ENCODE peak calls at places on chromosomes 13 and 19, in four cellular contexts. One of them, this sample, is unnamed.

GRCh38 chr19:32322541-32322940 is 22.9 kb upstream of the ZNF507 start:
- DNase-seq in HepG2: no peak
- DNase-seq in K562: no peak
- DNase-seq in GM12878: no peak
- DNase-seq in this sample: no peak

GRCh38 chr13:43374621-43375020 is 351.2 kb downstream of the DNAJC15 start:
- DNase-seq in K562: no peak
- DNase-seq in GM12878: no peak
- DNase-seq in HepG2: no peak
- DNase-seq in this sample: no peak

GRCh38 chr13:39503048-39503447 is 99.9 kb downstream of the LHFPL6 start:
- DNase-seq in GM12878: no peak
- DNase-seq in K562: no peak
- DNase-seq in HepG2: no peak
- DNase-seq in this sample: no peak

GRCh38 chr19:14006766-14007562 is 844 bp upstream of the RFX1 start:
- DNase-seq in GM12878: no peak
- DNase-seq in HepG2: no peak
- DNase-seq in K562: peak
- DNase-seq in this sample: peak

GRCh38 chr13:25678398-25678797 is 306.6 kb downstream of the ATP8A2 start:
- DNase-seq in HepG2: no peak
- DNase-seq in K562: no peak
- DNase-seq in GM12878: no peak
- DNase-seq in this sample: no peak

GRCh38 chr19:294819-295686 is 3.9 kb upstream of the PLPP2 start:
- DNase-seq in GM12878: no peak
- DNase-seq in HepG2: no peak
- DNase-seq in K562: peak
- DNase-seq in this sample: peak

GRCh38 chr13:20069956-20070355 is 90.9 kb downstream of the GJA3 start:
- DNase-seq in HepG2: no peak
- DNase-seq in GM12878: no peak
- DNase-seq in K562: no peak
- DNase-seq in this sample: no peak

GRCh38 chr13:26914624-26915023 is 154.0 kb upstream of the GPR12 start:
- DNase-seq in GM12878: peak
- DNase-seq in HepG2: no peak
- DNase-seq in K562: no peak
- DNase-seq in this sample: no peak

GRCh38 chr13:75787249-75787940 is 151.3 kb downstream of the LMO7 start:
- DNase-seq in HepG2: no peak
- DNase-seq in GM12878: no peak
- DNase-seq in K562: no peak
- DNase-seq in this sample: no peak

GRCh38 chr19:5000120-5000611 is 31.3 kb downstream of the KDM4B start:
- DNase-seq in K562: no peak
- DNase-seq in HepG2: no peak
- DNase-seq in GM12878: no peak
- DNase-seq in this sample: no peak

GRCh38 chr19:53192771-53193533 is at the start of gene ZNF665:
- DNase-seq in K562: peak
- DNase-seq in GM12878: no peak
- DNase-seq in HepG2: no peak
- DNase-seq in this sample: peak

GRCh38 chr19:33868821-33869412 is 72.2 kb downstream of the KCTD15 start:
- DNase-seq in K562: no peak
- DNase-seq in GM12878: no peak
- DNase-seq in HepG2: no peak
- DNase-seq in this sample: peak

DNA sequence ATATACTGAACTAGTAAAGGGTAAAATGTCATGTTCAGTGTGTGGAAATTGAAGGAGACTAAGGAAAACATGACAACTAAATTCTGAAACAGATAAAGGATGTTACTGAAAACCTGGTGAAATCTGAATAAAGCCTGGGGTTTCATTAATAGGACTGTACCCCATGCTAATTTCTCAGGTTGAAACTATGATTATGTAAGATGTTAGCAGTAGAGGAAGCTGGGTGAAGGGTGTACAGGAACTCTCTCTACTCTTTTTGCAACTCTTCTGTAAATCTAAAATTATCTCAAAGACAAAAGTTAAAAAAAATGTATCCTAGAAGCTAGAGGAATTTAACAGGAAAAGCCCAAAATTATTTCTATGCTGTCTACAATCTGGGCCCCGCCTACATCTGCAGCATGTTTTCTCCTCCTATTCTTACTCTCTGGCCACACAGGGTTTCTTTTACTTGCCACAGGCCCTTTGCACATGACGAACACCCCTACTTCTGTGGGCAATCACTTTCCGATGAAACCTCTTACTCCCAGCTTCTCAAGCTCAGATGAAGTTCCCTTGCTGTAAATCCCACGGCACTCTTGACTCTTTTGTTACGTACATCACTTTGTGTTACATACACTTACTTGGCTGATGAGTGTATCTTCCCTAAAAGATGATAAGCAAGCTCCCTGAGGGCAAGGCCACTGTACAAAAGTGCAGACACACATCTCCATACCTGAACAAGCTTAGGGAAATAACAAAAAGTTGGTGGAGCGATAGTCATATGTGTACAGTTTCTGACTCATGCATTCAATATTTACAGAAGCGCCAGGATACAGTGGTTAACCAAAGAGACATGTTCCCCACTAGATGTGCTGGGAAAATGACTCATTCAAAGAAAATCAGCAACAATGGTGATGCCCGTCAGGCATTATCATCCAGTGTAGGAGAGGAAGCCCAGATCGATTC is 32.6 kb downstream of the RUBCNL start:
- DNase-seq in GM12878: peak
- DNase-seq in K562: peak
- DNase-seq in HepG2: peak
- DNase-seq in this sample: no peak
- TF ChIP-seq MXI1 in GM12878: no peak
- TF ChIP-seq MXI1 in K562: no peak
- TF ChIP-seq MXI1 in HepG2: no peak
- TF ChIP-seq MXI1 in this sample: no peak

GRCh38 chr19:34959021-34959420 is 5.0 kb downstream of the ZNF792 start:
- DNase-seq in HepG2: no peak
- DNase-seq in GM12878: no peak
- DNase-seq in K562: no peak
- DNase-seq in this sample: no peak

GRCh38 chr19:34960940-34961679 is 2.9 kb downstream of the ZNF792 start:
- DNase-seq in K562: no peak
- DNase-seq in GM12878: no peak
- DNase-seq in HepG2: no peak
- DNase-seq in this sample: no peak

GRCh38 chr19:34960103-34960805 is 3.8 kb downstream of the ZNF792 start:
- DNase-seq in K562: no peak
- DNase-seq in GM12878: no peak
- DNase-seq in HepG2: no peak
- DNase-seq in this sample: no peak

GRCh38 chr19:34961775-34962174 is 2.3 kb downstream of the ZNF792 start:
- DNase-seq in HepG2: no peak
- DNase-seq in GM12878: no peak
- DNase-seq in K562: no peak
- DNase-seq in this sample: no peak

GRCh38 chr19:34957830-34958751 is 5.9 kb downstream of the ZNF792 start:
- DNase-seq in K562: no peak
- DNase-seq in GM12878: no peak
- DNase-seq in HepG2: no peak
- DNase-seq in this sample: no peak
- TF ChIP-seq FOXM1 in K562: no peak
- TF ChIP-seq FOXM1 in GM12878: no peak
- TF ChIP-seq FOXM1 in HepG2: no peak
- TF ChIP-seq FOXM1 in this sample: no peak

GRCh38 chr13:65613004-65613403 is 1617.1 kb downstream of the PCDH9 start:
- DNase-seq in K562: no peak
- DNase-seq in GM12878: no peak
- DNase-seq in HepG2: peak
- DNase-seq in this sample: no peak
- TF ChIP-seq CHD2 in K562: no peak
- TF ChIP-seq CHD2 in GM12878: no peak
- TF ChIP-seq CHD2 in HepG2: no peak
- TF ChIP-seq CHD2 in this sample: no peak

DNA sequence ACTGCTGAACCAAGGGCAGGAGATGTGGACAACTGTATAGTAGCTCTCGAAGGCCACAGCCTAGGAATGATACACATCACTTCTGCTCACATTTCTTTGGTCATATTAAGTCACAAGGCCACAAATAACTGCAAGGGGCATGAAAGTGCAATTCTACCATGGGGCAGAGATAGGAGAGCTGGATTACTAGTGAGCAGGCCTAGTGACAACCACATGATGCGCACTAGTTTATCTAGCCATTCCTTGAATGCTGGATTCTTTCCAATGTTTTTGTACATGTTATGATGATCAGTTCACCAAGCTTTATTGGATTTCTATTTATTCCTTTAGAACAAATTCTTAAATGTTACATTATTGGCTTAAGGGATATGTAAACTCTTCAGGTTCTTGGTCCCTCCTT is 100.7 kb downstream of the MIPEP start:
- DNase-seq in K562: no peak
- DNase-seq in HepG2: no peak
- DNase-seq in GM12878: no peak
- DNase-seq in this sample: no peak
- TF ChIP-seq MXI1 in K562: no peak
- TF ChIP-seq MXI1 in HepG2: no peak
- TF ChIP-seq MXI1 in GM12878: no peak
- TF ChIP-seq MXI1 in this sample: no peak

GRCh38 chr19:47283405-47284059 is 8.8 kb downstream of the INAFM1 start:
- DNase-seq in K562: no peak
- DNase-seq in HepG2: no peak
- DNase-seq in GM12878: no peak
- DNase-seq in this sample: no peak

GRCh38 chr19:47280183-47280797 is 5.6 kb downstream of the INAFM1 start:
- DNase-seq in HepG2: peak
- DNase-seq in K562: peak
- DNase-seq in GM12878: no peak
- DNase-seq in this sample: peak

DNA sequence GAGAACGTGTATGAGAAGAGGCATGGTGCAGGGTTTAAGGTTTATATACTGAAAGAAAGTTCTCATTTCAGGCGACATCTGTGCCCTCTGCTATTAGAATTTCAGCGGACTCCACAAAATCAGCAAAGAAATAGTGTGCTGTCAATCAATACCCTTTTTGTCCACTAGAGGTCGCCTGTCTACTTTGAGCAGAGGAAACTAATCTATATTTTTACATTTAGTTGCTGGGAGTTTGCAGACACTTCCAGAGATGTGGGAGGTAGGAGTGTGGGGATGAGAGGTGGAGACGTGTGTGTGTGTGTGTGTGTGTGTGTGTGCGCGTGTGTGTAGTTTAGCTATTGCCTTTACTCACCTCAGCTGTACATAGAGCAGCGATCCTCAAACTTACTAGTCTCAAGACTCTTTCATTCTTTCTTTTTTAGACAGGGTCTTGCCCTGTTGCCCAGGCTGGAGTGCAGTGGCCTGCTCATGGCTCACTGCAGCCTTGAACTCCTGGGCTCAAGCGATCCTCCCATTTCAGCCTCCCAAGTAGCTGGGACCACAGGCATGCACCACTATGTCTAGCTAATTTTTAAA is 9.7 kb downstream of the INAFM1 start:
- DNase-seq in K562: peak
- DNase-seq in GM12878: no peak
- DNase-seq in HepG2: peak
- DNase-seq in this sample: peak
- TF ChIP-seq FOXM1 in K562: no peak
- TF ChIP-seq FOXM1 in GM12878: peak
- TF ChIP-seq FOXM1 in HepG2: no peak
- TF ChIP-seq FOXM1 in this sample: no peak

GRCh38 chr13:80399340-80400163 is 58.6 kb upstream of the SPRY2 start:
- DNase-seq in GM12878: peak
- DNase-seq in K562: no peak
- DNase-seq in HepG2: no peak
- DNase-seq in this sample: no peak
- TF ChIP-seq CHD2 in GM12878: peak
- TF ChIP-seq CHD2 in K562: no peak
- TF ChIP-seq CHD2 in HepG2: no peak
- TF ChIP-seq CHD2 in this sample: no peak

DNA sequence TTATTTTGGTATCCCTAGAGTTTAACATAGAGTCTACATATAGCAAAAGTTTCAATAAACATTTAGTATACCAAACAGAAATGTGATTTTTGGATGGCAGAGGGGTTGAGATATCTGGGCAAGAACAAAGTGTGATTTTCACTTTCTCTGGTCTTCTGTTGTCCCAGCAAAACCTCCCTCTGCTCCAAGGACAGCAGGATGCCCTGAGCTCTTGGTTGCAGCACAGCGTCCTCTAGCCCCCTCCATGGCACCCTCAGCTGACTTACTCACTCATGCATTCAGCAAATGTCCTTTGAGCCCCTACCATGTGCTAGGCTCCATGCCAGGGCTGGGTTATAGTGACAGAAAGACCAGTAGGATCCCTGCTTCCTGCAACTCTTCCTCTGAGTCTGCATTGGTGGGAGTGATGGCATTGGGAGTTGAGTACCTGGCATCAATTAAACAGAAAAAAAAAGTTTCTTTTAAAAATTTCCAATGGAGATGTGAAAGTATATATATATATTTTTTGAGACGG is 104.8 kb upstream of the UBL3 start:
- DNase-seq in K562: no peak
- DNase-seq in HepG2: no peak
- DNase-seq in GM12878: no peak
- DNase-seq in this sample: no peak
- TF ChIP-seq MXI1 in K562: no peak
- TF ChIP-seq MXI1 in HepG2: no peak
- TF ChIP-seq MXI1 in GM12878: no peak
- TF ChIP-seq MXI1 in this sample: no peak

DNA sequence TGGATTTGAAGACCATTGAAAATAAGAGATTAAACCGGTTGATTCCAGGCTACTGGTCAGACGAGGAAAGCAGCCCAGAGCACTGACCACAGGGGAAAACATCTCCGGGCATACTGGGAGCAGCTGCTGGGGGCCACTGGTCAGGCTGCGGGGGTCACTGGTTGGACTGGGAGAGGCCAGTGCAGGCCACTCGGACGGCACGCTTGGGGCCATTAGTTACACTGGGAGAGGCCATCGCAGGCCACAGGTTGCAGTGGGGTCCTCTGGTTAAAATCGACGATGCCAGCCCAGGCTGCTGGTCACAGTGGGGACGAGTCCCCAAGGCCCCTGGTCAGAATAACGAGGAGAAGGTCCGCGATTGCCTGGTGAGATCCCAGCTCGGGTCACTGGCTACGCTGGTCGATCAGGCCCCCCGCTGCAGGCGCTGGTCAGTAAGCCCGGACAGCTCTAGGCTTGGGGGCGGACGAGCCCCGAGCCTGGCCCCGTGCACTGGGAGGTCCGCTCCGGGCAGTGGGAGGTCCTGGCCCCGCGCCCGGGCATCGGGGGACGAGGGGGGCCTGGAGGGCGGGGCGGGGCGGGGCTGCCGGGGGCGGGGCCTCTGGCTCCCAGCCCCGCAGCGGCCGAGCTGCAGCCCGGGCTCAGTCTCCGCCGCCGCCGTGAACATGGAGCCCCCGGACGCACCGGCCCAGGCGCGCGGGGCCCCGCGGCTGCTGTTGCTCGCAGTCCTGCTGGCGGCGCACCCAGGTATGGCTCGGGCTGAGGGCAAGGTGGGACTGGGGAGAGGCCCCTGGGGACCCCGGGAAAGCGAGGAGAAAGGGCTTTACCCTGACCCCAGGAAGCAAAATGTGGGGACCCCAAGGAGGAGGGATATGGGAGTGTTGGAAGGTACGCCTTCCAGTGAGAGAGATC is at the start of gene BCAM:
- DNase-seq in K562: peak
- DNase-seq in GM12878: no peak
- DNase-seq in HepG2: peak
- DNase-seq in this sample: peak
- TF ChIP-seq FOXM1 in K562: no peak
- TF ChIP-seq FOXM1 in GM12878: no peak
- TF ChIP-seq FOXM1 in HepG2: no peak
- TF ChIP-seq FOXM1 in this sample: no peak